ENCODE peak calls at places on chromosome 4, in eight cellular contexts. One of them, this sample, is unnamed.

GRCh38 chr4:167321299-167321698 is 87.0 kb upstream of the SPOCK3 start:
- DNase-seq in GM06990: no peak
- DNase-seq in head of caudate nucleus: no peak
- DNase-seq in WTC11: no peak
- DNase-seq in AG20443: no peak
- DNase-seq in NCI-H510A treated with DMSO at 0.1 percent for 48 hours: no peak
- DNase-seq in aorta: no peak
- DNase-seq in osteocyte: no peak
- DNase-seq in this sample: no peak

GRCh38 chr4:87811977-87812376 is 12.6 kb downstream of the IBSP start:
- DNase-seq in GM06990: no peak
- DNase-seq in head of caudate nucleus: no peak
- DNase-seq in WTC11: no peak
- DNase-seq in AG20443: no peak
- DNase-seq in NCI-H510A treated with DMSO at 0.1 percent for 48 hours: no peak
- DNase-seq in aorta: no peak
- DNase-seq in osteocyte: no peak
- DNase-seq in this sample: no peak

GRCh38 chr4:7822858-7823257 is 116.8 kb downstream of the AFAP1 start:
- DNase-seq in GM06990: no peak
- DNase-seq in head of caudate nucleus: no peak
- DNase-seq in WTC11: no peak
- DNase-seq in AG20443: peak
- DNase-seq in NCI-H510A treated with DMSO at 0.1 percent for 48 hours: no peak
- DNase-seq in aorta: no peak
- DNase-seq in osteocyte: no peak
- DNase-seq in this sample: no peak

GRCh38 chr4:72592076-72592475 is 23.1 kb upstream of the ADAMTS3 start:
- DNase-seq in GM06990: no peak
- DNase-seq in head of caudate nucleus: no peak
- DNase-seq in WTC11: no peak
- DNase-seq in AG20443: no peak
- DNase-seq in NCI-H510A treated with DMSO at 0.1 percent for 48 hours: no peak
- DNase-seq in aorta: no peak
- DNase-seq in osteocyte: no peak
- DNase-seq in this sample: no peak

GRCh38 chr4:76943129-76943620 is 6.4 kb upstream of the SEPTIN11 start:
- DNase-seq in GM06990: no peak
- DNase-seq in head of caudate nucleus: no peak
- DNase-seq in WTC11: no peak
- DNase-seq in AG20443: peak
- DNase-seq in NCI-H510A treated with DMSO at 0.1 percent for 48 hours: no peak
- DNase-seq in aorta: no peak
- DNase-seq in osteocyte: no peak
- DNase-seq in this sample: no peak

GRCh38 chr4:67871867-67872266 is 11.9 kb downstream of the TMPRSS11D start:
- DNase-seq in GM06990: no peak
- DNase-seq in head of caudate nucleus: no peak
- DNase-seq in WTC11: no peak
- DNase-seq in AG20443: peak
- DNase-seq in NCI-H510A treated with DMSO at 0.1 percent for 48 hours: peak
- DNase-seq in aorta: no peak
- DNase-seq in osteocyte: no peak
- DNase-seq in this sample: no peak

GRCh38 chr4:164906368-164906767 is 29.4 kb downstream of the APELA start:
- DNase-seq in GM06990: no peak
- DNase-seq in head of caudate nucleus: no peak
- DNase-seq in WTC11: no peak
- DNase-seq in AG20443: no peak
- DNase-seq in NCI-H510A treated with DMSO at 0.1 percent for 48 hours: no peak
- DNase-seq in aorta: no peak
- DNase-seq in osteocyte: no peak
- DNase-seq in this sample: no peak

GRCh38 chr4:87973283-87974169 is 2.0 kb upstream of the SPP1 start:
- DNase-seq in GM06990: no peak
- DNase-seq in head of caudate nucleus: peak
- DNase-seq in WTC11: peak
- DNase-seq in AG20443: peak
- DNase-seq in NCI-H510A treated with DMSO at 0.1 percent for 48 hours: peak
- DNase-seq in aorta: peak
- DNase-seq in osteocyte: no peak
- DNase-seq in this sample: peak

GRCh38 chr4:56762484-56763250 is 58.8 kb downstream of the SPINK2 start:
- DNase-seq in GM06990: no peak
- DNase-seq in head of caudate nucleus: no peak
- DNase-seq in WTC11: no peak
- DNase-seq in AG20443: no peak
- DNase-seq in NCI-H510A treated with DMSO at 0.1 percent for 48 hours: no peak
- DNase-seq in aorta: no peak
- DNase-seq in osteocyte: no peak
- DNase-seq in this sample: no peak

GRCh38 chr4:125650557-125650956 is 335.8 kb downstream of the FAT4 start:
- DNase-seq in GM06990: no peak
- DNase-seq in head of caudate nucleus: no peak
- DNase-seq in WTC11: no peak
- DNase-seq in AG20443: no peak
- DNase-seq in NCI-H510A treated with DMSO at 0.1 percent for 48 hours: no peak
- DNase-seq in aorta: no peak
- DNase-seq in osteocyte: no peak
- DNase-seq in this sample: no peak

GRCh38 chr4:182795446-182796238 is 121.5 kb downstream of the DCTD start:
- DNase-seq in GM06990: no peak
- DNase-seq in head of caudate nucleus: no peak
- DNase-seq in WTC11: no peak
- DNase-seq in AG20443: no peak
- DNase-seq in NCI-H510A treated with DMSO at 0.1 percent for 48 hours: peak
- DNase-seq in aorta: no peak
- DNase-seq in osteocyte: no peak
- DNase-seq in this sample: no peak

GRCh38 chr4:174522183-174523002 is at the start of gene HPGD:
- DNase-seq in GM06990: peak
- DNase-seq in head of caudate nucleus: peak
- DNase-seq in WTC11: peak
- DNase-seq in AG20443: peak
- DNase-seq in NCI-H510A treated with DMSO at 0.1 percent for 48 hours: peak
- DNase-seq in aorta: peak
- DNase-seq in osteocyte: no peak
- DNase-seq in this sample: peak

GRCh38 chr4:25539241-25539640 is 116.4 kb upstream of the SLC34A2 start:
- DNase-seq in GM06990: no peak
- DNase-seq in head of caudate nucleus: no peak
- DNase-seq in WTC11: no peak
- DNase-seq in AG20443: no peak
- DNase-seq in NCI-H510A treated with DMSO at 0.1 percent for 48 hours: no peak
- DNase-seq in aorta: no peak
- DNase-seq in osteocyte: no peak
- DNase-seq in this sample: no peak

GRCh38 chr4:143163618-143164017 is 21.1 kb upstream of the USP38 start:
- DNase-seq in GM06990: no peak
- DNase-seq in head of caudate nucleus: no peak
- DNase-seq in WTC11: no peak
- DNase-seq in AG20443: no peak
- DNase-seq in NCI-H510A treated with DMSO at 0.1 percent for 48 hours: no peak
- DNase-seq in aorta: no peak
- DNase-seq in osteocyte: no peak
- DNase-seq in this sample: no peak

GRCh38 chr4:66055999-66056398 is 385.7 kb upstream of the EPHA5 start:
- DNase-seq in GM06990: no peak
- DNase-seq in head of caudate nucleus: no peak
- DNase-seq in WTC11: no peak
- DNase-seq in AG20443: no peak
- DNase-seq in NCI-H510A treated with DMSO at 0.1 percent for 48 hours: no peak
- DNase-seq in aorta: no peak
- DNase-seq in osteocyte: no peak
- DNase-seq in this sample: no peak

GRCh38 chr4:178577933-178578332 is 1135.7 kb upstream of the AGA start:
- DNase-seq in GM06990: no peak
- DNase-seq in head of caudate nucleus: peak
- DNase-seq in WTC11: no peak
- DNase-seq in AG20443: no peak
- DNase-seq in NCI-H510A treated with DMSO at 0.1 percent for 48 hours: no peak
- DNase-seq in aorta: no peak
- DNase-seq in osteocyte: no peak
- DNase-seq in this sample: no peak

GRCh38 chr4:3491681-3492405 is 28.7 kb downstream of the DOK7 start:
- DNase-seq in GM06990: no peak
- DNase-seq in head of caudate nucleus: peak
- DNase-seq in WTC11: no peak
- DNase-seq in AG20443: peak
- DNase-seq in NCI-H510A treated with DMSO at 0.1 percent for 48 hours: no peak
- DNase-seq in aorta: no peak
- DNase-seq in osteocyte: no peak
- DNase-seq in this sample: no peak

GRCh38 chr4:2785613-2786012 is 7.3 kb upstream of the SH3BP2 start:
- DNase-seq in GM06990: peak
- DNase-seq in head of caudate nucleus: no peak
- DNase-seq in WTC11: no peak
- DNase-seq in AG20443: no peak
- DNase-seq in NCI-H510A treated with DMSO at 0.1 percent for 48 hours: peak
- DNase-seq in aorta: no peak
- DNase-seq in osteocyte: no peak
- DNase-seq in this sample: no peak